ENCODE peak calls at places on chromosomes 11 and 22, in eight cellular contexts. Y is endothelial cell of umbilical vein, M is HCT116, W is spleen, N is suprapubic skin, L is stomach, K is GM12878, C is SK-N-SH. J is an unnamed sample.

GRCh38 chr11:16818284-16818683 is 79.8 kb downstream of the C11orf58 start:
- DNase-seq in Y (peak; percentile 7), M (no peak), W (no peak), N (peak; percentile 11), L (no peak), K (no peak), C (no peak), J (peak; percentile 40)

GRCh38 chr11:40435344-40435743 is 1024.1 kb downstream of the LRRC4C start:
- DNase-seq in Y (no peak), M (no peak), W (no peak), N (no peak), L (no peak), K (no peak), C (no peak), J (no peak)

GRCh38 chr11:71446942-71447688 is 1.1 kb downstream of the DHCR7 start:
- DNase-seq in Y (peak; percentile 6), M (no peak), W (no peak), N (no peak), L (no peak), K (no peak), C (no peak), J (peak; percentile 73)

GRCh38 chr22:39149915-39150847 is 2.3 kb downstream of the CBX7 start:
- DNase-seq in Y (no peak), M (no peak), W (peak; percentile 70), N (peak; percentile 29), L (no peak), K (no peak), C (no peak), J (peak; percentile 68)

GRCh38 chr22:17303840-17304779 is 65.2 kb upstream of the CECR2 start:
- DNase-seq in Y (no peak), M (no peak), W (peak; percentile 79), N (no peak), L (peak; percentile 21), K (peak; percentile 77), C (no peak), J (no peak)

GRCh38 chr11:85791326-85791990 is 19.5 kb downstream of the SYTL2 start:
- DNase-seq in Y (no peak), M (no peak), W (no peak), N (no peak), L (no peak), K (no peak), C (no peak), J (no peak)

GRCh38 chr11:92180664-92181251 is 43.9 kb upstream of the FAT3 start:
- DNase-seq in Y (no peak), M (no peak), W (no peak), N (no peak), L (no peak), K (no peak), C (no peak), J (no peak)

GRCh38 chr22:31275018-31275417 is 17.3 kb downstream of the PIK3IP1 start:
- DNase-seq in Y (no peak), M (no peak), W (no peak), N (no peak), L (no peak), K (no peak), C (no peak), J (peak; percentile 43)

GRCh38 chr22:41478891-41479521 is 10.1 kb downstream of the ACO2 start:
- DNase-seq in Y (no peak), M (no peak), W (no peak), N (no peak), L (no peak), K (peak; percentile 61), C (no peak), J (peak; percentile 70)

GRCh38 chr11:79449040-79449439 is 8.2 kb upstream of the TENM4 start:
- DNase-seq in Y (no peak), M (no peak), W (no peak), N (no peak), L (no peak), K (no peak), C (no peak), J (no peak)

GRCh38 chr11:57604289-57605010 is 7.0 kb downstream of the SERPING1 start:
- DNase-seq in Y (no peak), M (no peak), W (peak; percentile 39), N (no peak), L (no peak), K (no peak), C (no peak), J (no peak)

GRCh38 chr11:1622076-1622475 is at the start of gene KRTAP5-4:
- DNase-seq in Y (no peak), M (no peak), W (no peak), N (no peak), L (no peak), K (no peak), C (no peak), J (no peak)

DNA sequence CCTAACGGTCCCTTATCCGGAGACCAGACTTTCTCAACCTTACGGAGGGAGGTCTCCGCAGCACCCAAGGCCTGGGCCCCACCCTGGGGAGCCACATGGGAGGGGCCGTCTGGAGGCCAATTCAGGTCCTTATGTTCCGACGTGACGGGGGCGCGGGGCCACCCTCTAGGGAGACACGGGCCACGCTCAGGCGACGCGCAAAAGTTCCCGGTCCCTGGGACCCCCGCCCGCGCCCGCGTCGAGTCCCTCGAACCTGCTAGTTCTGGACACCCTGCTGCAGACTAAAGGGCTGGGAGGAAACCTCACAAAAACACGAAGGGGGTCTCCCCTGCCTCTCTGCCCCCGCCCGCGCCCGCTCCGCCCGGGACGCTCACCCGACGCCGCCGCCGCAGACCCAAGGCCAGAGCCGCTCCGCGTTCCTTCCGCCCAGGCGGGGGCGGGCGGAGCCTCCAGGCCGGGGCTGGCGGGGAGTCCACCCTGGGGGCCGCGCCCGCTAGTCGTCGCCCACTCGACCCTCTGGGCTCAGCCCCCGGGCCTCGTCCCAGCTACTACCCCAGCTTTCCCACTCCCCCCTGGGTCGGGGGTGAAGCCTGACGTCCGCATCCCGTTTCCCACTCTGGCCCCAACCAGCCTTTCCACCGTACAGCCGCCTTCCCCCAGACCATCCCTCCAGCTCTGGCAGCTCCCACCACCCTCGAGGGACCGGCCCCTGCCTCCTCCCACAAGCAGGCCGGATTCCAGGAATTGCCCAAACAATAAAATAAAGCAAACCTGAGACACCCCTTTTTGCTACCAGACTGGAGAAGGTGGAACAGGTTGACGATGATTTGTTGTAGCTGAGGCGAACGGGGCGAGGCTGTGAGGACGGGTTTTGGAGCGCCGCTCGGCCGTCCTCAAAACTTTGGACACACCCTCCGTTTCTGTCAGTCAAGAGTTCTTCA is 2.7 kb downstream of the RNH1 start:
- DNase-seq in Y (peak; percentile 65), M (no peak), W (peak; percentile 89), N (peak; percentile 85), L (peak; percentile 35), K (no peak), C (no peak), J (no peak)
- H3K4me1 ChIP-seq in Y (peaks cover 24% of the 10 kb centered on the region), M (peaks cover 22% of the 10 kb centered on the region), W (peaks cover 69% of the 10 kb centered on the region), N (peaks cover 47% of the 10 kb centered on the region), L (peaks cover 62% of the 10 kb centered on the region), K (peaks cover 23% of the 10 kb centered on the region), C (peaks cover 7% of the 10 kb centered on the region), J (peaks cover 54% of the 10 kb centered on the region)

GRCh38 chr11:69778373-69778772 is 3.2 kb upstream of the FGF4 start:
- DNase-seq in Y (no peak), M (no peak), W (no peak), N (no peak), L (no peak), K (no peak), C (no peak), J (no peak)

GRCh38 chr11:69772646-69773045 is 2.5 kb downstream of the FGF4 start:
- DNase-seq in Y (no peak), M (no peak), W (no peak), N (no peak), L (no peak), K (no peak), C (no peak), J (no peak)

GRCh38 chr11:69773626-69774353 is 1.4 kb downstream of the FGF4 start:
- DNase-seq in Y (no peak), M (no peak), W (no peak), N (no peak), L (no peak), K (no peak), C (no peak), J (no peak)

GRCh38 chr11:69774354-69775162 is 583 bp downstream of the FGF4 start:
- DNase-seq in Y (no peak), M (no peak), W (no peak), N (no peak), L (no peak), K (no peak), C (peak; percentile 41), J (no peak)

GRCh38 chr11:69775163-69775755 is at the start of gene FGF4:
- DNase-seq in Y (no peak), M (no peak), W (no peak), N (no peak), L (no peak), K (no peak), C (peak; percentile 38), J (no peak)
- TF ChIP-seq POLR2AphosphoS5 in Y (no peak), M (no peak), W (no peak), N (no peak), L (no peak), K (no peak), C (no peak), J (no peak)

DNA sequence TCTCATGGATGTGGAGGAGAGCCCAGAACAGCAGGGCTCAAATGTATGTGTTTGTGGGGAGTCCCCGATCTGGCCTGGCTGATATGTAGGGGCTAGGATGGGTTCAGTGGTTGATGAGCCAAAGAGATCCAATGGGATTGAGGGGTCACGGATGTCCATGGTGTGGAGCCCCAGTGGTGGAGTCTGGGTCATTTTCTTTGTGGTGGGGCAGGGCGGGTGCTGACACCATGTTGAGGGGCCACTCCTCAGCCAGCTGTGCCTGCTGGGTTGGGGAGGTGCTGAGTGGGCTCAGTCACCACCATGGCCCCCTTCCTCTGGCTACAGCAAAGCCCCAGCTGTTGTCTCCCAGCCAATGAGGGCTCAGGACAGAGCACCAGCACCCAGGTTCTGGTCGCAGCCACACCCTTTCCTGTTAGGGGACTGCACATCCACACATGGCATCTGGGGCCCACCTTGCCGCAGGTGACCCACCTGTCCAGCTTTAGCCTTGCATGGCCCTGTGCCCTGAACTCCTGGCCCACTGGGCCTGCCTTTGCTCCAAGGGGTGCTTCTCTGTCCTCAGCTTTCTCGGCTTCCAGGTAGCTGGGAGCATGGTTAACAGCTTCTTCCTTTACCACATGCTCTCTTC is 3.2 kb upstream of the GNAZ start:
- DNase-seq in Y (no peak), M (no peak), W (peak; percentile 72), N (peak; percentile 51), L (peak; percentile 8), K (no peak), C (no peak), J (peak; percentile 55)
- H3K4me1 ChIP-seq in Y (peaks cover 6% of the 10 kb centered on the region), M (peaks cover 21% of the 10 kb centered on the region), W (peaks cover 39% of the 10 kb centered on the region), N (peaks cover 20% of the 10 kb centered on the region), L (peaks cover 28% of the 10 kb centered on the region), K (peaks cover 3% of the 10 kb centered on the region), C (peaks cover 5% of the 10 kb centered on the region), J (peaks cover 27% of the 10 kb centered on the region)

DNA sequence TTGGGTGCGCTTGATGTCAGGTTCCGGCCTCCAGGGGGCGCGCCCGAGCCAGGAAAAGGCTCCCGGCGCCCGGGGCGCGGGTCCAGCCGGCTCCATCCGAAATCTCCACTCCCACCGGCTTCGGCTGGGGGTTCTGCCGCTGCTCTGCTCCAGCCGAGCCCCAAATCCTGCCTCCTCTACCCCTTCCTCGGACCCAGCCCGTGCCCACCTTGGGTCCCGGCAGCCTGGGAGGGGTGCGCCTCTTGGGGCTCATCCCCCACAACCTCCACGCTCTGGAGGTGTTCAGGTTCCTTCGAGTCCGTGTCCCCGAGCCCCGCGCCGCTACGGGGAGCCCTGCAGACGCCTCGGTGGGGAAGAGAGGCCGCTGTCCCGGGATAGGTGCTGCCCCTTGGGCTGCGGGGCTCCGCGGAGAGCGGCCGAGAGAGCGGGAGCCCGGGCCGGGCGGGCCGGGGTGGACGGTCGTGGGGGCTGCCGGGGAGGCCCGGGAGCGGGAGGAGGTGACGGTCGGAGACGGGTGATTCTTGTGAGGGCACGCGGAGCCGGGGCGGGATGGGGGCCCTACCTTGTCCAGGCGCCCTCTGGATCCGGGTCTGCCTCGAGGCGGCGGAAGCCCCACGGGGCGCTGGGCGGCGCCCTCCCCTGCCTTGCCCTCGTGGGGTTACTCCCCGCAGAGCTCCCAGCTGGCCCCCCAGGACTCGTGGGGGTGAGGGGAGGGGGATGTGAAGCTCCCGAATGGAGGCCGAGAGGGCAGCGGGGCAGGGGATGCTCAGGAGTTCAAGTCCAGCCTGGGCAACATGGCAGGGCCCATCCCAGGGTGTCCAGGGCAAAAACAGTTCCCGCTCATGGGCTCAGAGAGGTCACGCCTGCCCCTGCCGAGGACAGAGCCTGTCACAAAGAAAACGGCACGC is 13.2 kb upstream of the CYB5R3 start:
- DNase-seq in Y (peak; percentile 55), M (no peak), W (peak; percentile 95), N (peak; percentile 86), L (peak; percentile 90), K (no peak), C (peak; percentile 88), J (peak; percentile 86)
- TF ChIP-seq POLR2AphosphoS5 in Y (peak; percentile 36), M (peak; percentile 36), W (peak; percentile 39), N (no peak), L (peak; percentile 52), K (no peak), C (no peak), J (no peak)

J was measured in sigmoid colon.